ENCODE peak calls at places on chromosomes 1 and 21, in four cellular contexts. One of them, this sample, is unnamed. For H3K4me1, the result is how much of the 10 kb centered on the place peaks cover.

GRCh38 chr21:32611471-32611997 is 643 bp downstream of the CFAP298 start:
- DNase-seq in CD8-positive, alpha-beta T cell: no peak
- DNase-seq in prostate gland: peak
- DNase-seq in CD8-positive, alpha-beta memory T cell: peak
- DNase-seq in this sample: peak

GRCh38 chr1:179971563-179972496 is 17.2 kb downstream of the CEP350 start:
- DNase-seq in prostate gland: no peak
- DNase-seq in CD8-positive, alpha-beta memory T cell: no peak
- DNase-seq in CD8-positive, alpha-beta T cell: no peak
- DNase-seq in this sample: no peak

GRCh38 chr1:52400131-52400530 is 4.1 kb downstream of the ORC1 start:
- DNase-seq in CD8-positive, alpha-beta memory T cell: no peak
- DNase-seq in prostate gland: no peak
- DNase-seq in CD8-positive, alpha-beta T cell: no peak
- DNase-seq in this sample: no peak

GRCh38 chr1:32647308-32648134 is 2.8 kb downstream of the ZBTB8OS start:
- DNase-seq in prostate gland: no peak
- DNase-seq in CD8-positive, alpha-beta memory T cell: no peak
- DNase-seq in CD8-positive, alpha-beta T cell: no peak
- DNase-seq in this sample: no peak

GRCh38 chr1:199243423-199244061 is 604.7 kb downstream of the PTPRC start:
- DNase-seq in prostate gland: no peak
- DNase-seq in CD8-positive, alpha-beta T cell: peak
- DNase-seq in CD8-positive, alpha-beta memory T cell: peak
- DNase-seq in this sample: peak

GRCh38 chr1:76374111-76374510 is 299.6 kb downstream of the ST6GALNAC3 start:
- DNase-seq in CD8-positive, alpha-beta memory T cell: no peak
- DNase-seq in prostate gland: no peak
- DNase-seq in CD8-positive, alpha-beta T cell: no peak
- DNase-seq in this sample: no peak

GRCh38 chr1:24695202-24695974 is 49.9 kb upstream of the CLIC4 start:
- DNase-seq in CD8-positive, alpha-beta memory T cell: no peak
- DNase-seq in CD8-positive, alpha-beta T cell: no peak
- DNase-seq in prostate gland: no peak
- DNase-seq in this sample: no peak

GRCh38 chr1:235907187-235907896 is 40.6 kb upstream of the LYST start:
- DNase-seq in CD8-positive, alpha-beta T cell: no peak
- DNase-seq in prostate gland: no peak
- DNase-seq in CD8-positive, alpha-beta memory T cell: no peak
- DNase-seq in this sample: no peak

GRCh38 chr1:171251042-171251740 is 2.9 kb downstream of the FMO1 start:
- DNase-seq in CD8-positive, alpha-beta T cell: no peak
- DNase-seq in prostate gland: peak
- DNase-seq in CD8-positive, alpha-beta memory T cell: no peak
- DNase-seq in this sample: peak

GRCh38 chr1:109501644-109502367 is 7.7 kb downstream of the AMIGO1 start:
- DNase-seq in CD8-positive, alpha-beta memory T cell: no peak
- DNase-seq in prostate gland: no peak
- DNase-seq in CD8-positive, alpha-beta T cell: no peak
- DNase-seq in this sample: no peak

GRCh38 chr21:15754640-15755039 is 24.9 kb downstream of the USP25 start:
- DNase-seq in CD8-positive, alpha-beta T cell: no peak
- DNase-seq in prostate gland: no peak
- DNase-seq in CD8-positive, alpha-beta memory T cell: no peak
- DNase-seq in this sample: no peak

GRCh38 chr1:30512253-30512921 is 211.0 kb downstream of the MATN1 start:
- DNase-seq in CD8-positive, alpha-beta T cell: no peak
- DNase-seq in prostate gland: no peak
- DNase-seq in CD8-positive, alpha-beta memory T cell: no peak
- DNase-seq in this sample: no peak

GRCh38 chr21:33403128-33403785 is at the start of gene IFNGR2:
- DNase-seq in CD8-positive, alpha-beta T cell: peak
- DNase-seq in CD8-positive, alpha-beta memory T cell: no peak
- DNase-seq in prostate gland: no peak
- DNase-seq in this sample: peak

GRCh38 chr1:235579891-235580290 is 69.7 kb downstream of the GNG4 start:
- DNase-seq in CD8-positive, alpha-beta memory T cell: no peak
- DNase-seq in CD8-positive, alpha-beta T cell: no peak
- DNase-seq in prostate gland: no peak
- DNase-seq in this sample: no peak

GRCh38 chr1:175197536-175197935 is 5.0 kb upstream of the KIAA0040 start:
- DNase-seq in prostate gland: peak
- DNase-seq in CD8-positive, alpha-beta memory T cell: no peak
- DNase-seq in CD8-positive, alpha-beta T cell: no peak
- DNase-seq in this sample: peak

GRCh38 chr1:33319949-33320618 is 814 bp downstream of the A3GALT2 start:
- DNase-seq in CD8-positive, alpha-beta T cell: no peak
- DNase-seq in prostate gland: no peak
- DNase-seq in CD8-positive, alpha-beta memory T cell: no peak
- DNase-seq in this sample: no peak

GRCh38 chr1:244150071-244150470 is 99.0 kb downstream of the ZBTB18 start:
- DNase-seq in CD8-positive, alpha-beta T cell: no peak
- DNase-seq in CD8-positive, alpha-beta memory T cell: no peak
- DNase-seq in prostate gland: no peak
- DNase-seq in this sample: no peak

GRCh38 chr1:26016944-26017545 is 4.5 kb upstream of the EXTL1 start:
- DNase-seq in CD8-positive, alpha-beta T cell: peak
- DNase-seq in CD8-positive, alpha-beta memory T cell: no peak
- DNase-seq in prostate gland: no peak
- DNase-seq in this sample: no peak

GRCh38 chr1:226498690-226499008 is 49.9 kb upstream of the STUM start:
- DNase-seq in CD8-positive, alpha-beta memory T cell: no peak
- DNase-seq in prostate gland: no peak
- DNase-seq in CD8-positive, alpha-beta T cell: no peak
- DNase-seq in this sample: no peak

GRCh38 chr21:41426656-41427311 is 745 bp downstream of the MX1 start:
- DNase-seq in prostate gland: no peak
- DNase-seq in CD8-positive, alpha-beta T cell: no peak
- DNase-seq in CD8-positive, alpha-beta memory T cell: no peak
- DNase-seq in this sample: no peak

GRCh38 chr1:30173560-30173959 is 549.8 kb downstream of the MATN1 start:
- DNase-seq in CD8-positive, alpha-beta T cell: no peak
- DNase-seq in prostate gland: no peak
- DNase-seq in CD8-positive, alpha-beta memory T cell: no peak
- DNase-seq in this sample: no peak

GRCh38 chr21:14306143-14306907 is 76.6 kb downstream of the HSPA13 start:
- DNase-seq in CD8-positive, alpha-beta T cell: no peak
- DNase-seq in prostate gland: no peak
- DNase-seq in CD8-positive, alpha-beta memory T cell: no peak
- DNase-seq in this sample: no peak

GRCh38 chr1:77538956-77539509 is 143.4 kb downstream of the ZZZ3 start:
- DNase-seq in CD8-positive, alpha-beta memory T cell: no peak
- DNase-seq in CD8-positive, alpha-beta T cell: no peak
- DNase-seq in prostate gland: no peak
- DNase-seq in this sample: no peak

GRCh38 chr1:75310067-75310466 is 175.9 kb downstream of the LHX8 start:
- DNase-seq in prostate gland: no peak
- DNase-seq in CD8-positive, alpha-beta memory T cell: no peak
- DNase-seq in CD8-positive, alpha-beta T cell: no peak
- DNase-seq in this sample: no peak

GRCh38 chr1:941588-942383 is 17.3 kb downstream of the NOC2L start:
- DNase-seq in CD8-positive, alpha-beta memory T cell: no peak
- DNase-seq in prostate gland: no peak
- DNase-seq in CD8-positive, alpha-beta T cell: no peak
- DNase-seq in this sample: no peak

GRCh38 chr1:156627313-156627880 is 8.2 kb downstream of the HAPLN2 start:
- DNase-seq in CD8-positive, alpha-beta T cell: no peak
- DNase-seq in CD8-positive, alpha-beta memory T cell: no peak
- DNase-seq in prostate gland: no peak
- DNase-seq in this sample: peak

GRCh38 chr1:180631197-180631765 is 541 bp upstream of the XPR1 start:
- DNase-seq in CD8-positive, alpha-beta memory T cell: no peak
- DNase-seq in prostate gland: no peak
- DNase-seq in CD8-positive, alpha-beta T cell: no peak
- DNase-seq in this sample: no peak

GRCh38 chr1:6220236-6220635 is 14.3 kb downstream of the RNF207 start:
- DNase-seq in prostate gland: no peak
- DNase-seq in CD8-positive, alpha-beta T cell: no peak
- DNase-seq in CD8-positive, alpha-beta memory T cell: no peak
- DNase-seq in this sample: no peak

GRCh38 chr1:248825136-248825535 is 579 bp downstream of the SH3BP5L start:
- DNase-seq in CD8-positive, alpha-beta T cell: no peak
- DNase-seq in CD8-positive, alpha-beta memory T cell: no peak
- DNase-seq in prostate gland: no peak
- DNase-seq in this sample: no peak

GRCh38 chr1:111988743-111989453 is 570 bp downstream of the KCND3 start:
- DNase-seq in CD8-positive, alpha-beta memory T cell: no peak
- DNase-seq in CD8-positive, alpha-beta T cell: no peak
- DNase-seq in prostate gland: peak
- DNase-seq in this sample: no peak

GRCh38 chr1:228031276-228031995 is 24.6 kb downstream of the WNT3A start:
- DNase-seq in prostate gland: no peak
- DNase-seq in CD8-positive, alpha-beta T cell: no peak
- DNase-seq in CD8-positive, alpha-beta memory T cell: no peak
- DNase-seq in this sample: no peak

GRCh38 chr1:25642710-25643109 is 26.1 kb downstream of the MAN1C1 start:
- DNase-seq in prostate gland: no peak
- DNase-seq in CD8-positive, alpha-beta T cell: peak
- DNase-seq in CD8-positive, alpha-beta memory T cell: peak
- DNase-seq in this sample: peak

GRCh38 chr1:208604295-208604694 is 360.1 kb upstream of the PLXNA2 start:
- DNase-seq in CD8-positive, alpha-beta memory T cell: no peak
- DNase-seq in prostate gland: no peak
- DNase-seq in CD8-positive, alpha-beta T cell: no peak
- DNase-seq in this sample: peak

GRCh38 chr1:76901158-76901767 is 34.0 kb downstream of the ST6GALNAC5 start:
- DNase-seq in CD8-positive, alpha-beta memory T cell: no peak
- DNase-seq in prostate gland: peak
- DNase-seq in CD8-positive, alpha-beta T cell: peak
- DNase-seq in this sample: no peak

GRCh38 chr21:35559128-35559831 is 501.0 kb downstream of the SETD4 start:
- DNase-seq in CD8-positive, alpha-beta T cell: no peak
- DNase-seq in CD8-positive, alpha-beta memory T cell: no peak
- DNase-seq in prostate gland: no peak
- DNase-seq in this sample: no peak

GRCh38 chr1:245797592-245798366 is 643.0 kb downstream of the KIF26B start:
- DNase-seq in CD8-positive, alpha-beta memory T cell: no peak
- DNase-seq in prostate gland: no peak
- DNase-seq in CD8-positive, alpha-beta T cell: no peak
- DNase-seq in this sample: no peak

GRCh38 chr1:164780111-164780510 is 221.1 kb downstream of the PBX1 start:
- DNase-seq in CD8-positive, alpha-beta T cell: no peak
- DNase-seq in prostate gland: no peak
- DNase-seq in CD8-positive, alpha-beta memory T cell: no peak
- DNase-seq in this sample: no peak

GRCh38 chr1:164780863-164781262 is 221.9 kb downstream of the PBX1 start:
- DNase-seq in CD8-positive, alpha-beta memory T cell: no peak
- DNase-seq in CD8-positive, alpha-beta T cell: no peak
- DNase-seq in prostate gland: no peak
- DNase-seq in this sample: no peak

GRCh38 chr1:164777518-164777917 is 218.5 kb downstream of the PBX1 start:
- DNase-seq in CD8-positive, alpha-beta T cell: no peak
- DNase-seq in CD8-positive, alpha-beta memory T cell: no peak
- DNase-seq in prostate gland: no peak
- DNase-seq in this sample: no peak

GRCh38 chr1:164781980-164782379 is 223.0 kb downstream of the PBX1 start:
- DNase-seq in prostate gland: no peak
- DNase-seq in CD8-positive, alpha-beta memory T cell: no peak
- DNase-seq in CD8-positive, alpha-beta T cell: no peak
- DNase-seq in this sample: no peak

GRCh38 chr1:164779376-164779775 is 220.4 kb downstream of the PBX1 start:
- DNase-seq in prostate gland: no peak
- DNase-seq in CD8-positive, alpha-beta memory T cell: no peak
- DNase-seq in CD8-positive, alpha-beta T cell: no peak
- DNase-seq in this sample: no peak
- H3K4me1 ChIP-seq in prostate gland: under half
- H3K4me1 ChIP-seq in CD8-positive, alpha-beta memory T cell: under half
- H3K4me1 ChIP-seq in CD8-positive, alpha-beta T cell: under half
- H3K4me1 ChIP-seq in this sample: under half

GRCh38 chr1:54270543-54270942 is 70.6 kb downstream of the MRPL37 start:
- DNase-seq in CD8-positive, alpha-beta T cell: no peak
- DNase-seq in CD8-positive, alpha-beta memory T cell: no peak
- DNase-seq in prostate gland: no peak
- DNase-seq in this sample: no peak
- H3K4me1 ChIP-seq in CD8-positive, alpha-beta T cell: under half
- H3K4me1 ChIP-seq in CD8-positive, alpha-beta memory T cell: under half
- H3K4me1 ChIP-seq in prostate gland: under half
- H3K4me1 ChIP-seq in this sample: under half

GRCh38 chr1:223729906-223730305 is 17.6 kb downstream of the CAPN2 start:
- DNase-seq in CD8-positive, alpha-beta memory T cell: no peak
- DNase-seq in prostate gland: no peak
- DNase-seq in CD8-positive, alpha-beta T cell: no peak
- DNase-seq in this sample: no peak
- H3K4me1 ChIP-seq in CD8-positive, alpha-beta memory T cell: under half
- H3K4me1 ChIP-seq in prostate gland: under half
- H3K4me1 ChIP-seq in CD8-positive, alpha-beta T cell: under half
- H3K4me1 ChIP-seq in this sample: under half

GRCh38 chr1:15212989-15213291 is 34.1 kb upstream of the FHAD1 start:
- DNase-seq in CD8-positive, alpha-beta T cell: no peak
- DNase-seq in CD8-positive, alpha-beta memory T cell: no peak
- DNase-seq in prostate gland: no peak
- DNase-seq in this sample: no peak

GRCh38 chr1:15211424-15211823 is 35.6 kb upstream of the FHAD1 start:
- DNase-seq in CD8-positive, alpha-beta T cell: no peak
- DNase-seq in prostate gland: no peak
- DNase-seq in CD8-positive, alpha-beta memory T cell: no peak
- DNase-seq in this sample: no peak

GRCh38 chr1:15210651-15211390 is 36.2 kb upstream of the FHAD1 start:
- DNase-seq in CD8-positive, alpha-beta memory T cell: no peak
- DNase-seq in CD8-positive, alpha-beta T cell: no peak
- DNase-seq in prostate gland: no peak
- DNase-seq in this sample: no peak

GRCh38 chr1:15213333-15213732 is 33.7 kb upstream of the FHAD1 start:
- DNase-seq in CD8-positive, alpha-beta memory T cell: no peak
- DNase-seq in CD8-positive, alpha-beta T cell: no peak
- DNase-seq in prostate gland: no peak
- DNase-seq in this sample: no peak

DNA sequence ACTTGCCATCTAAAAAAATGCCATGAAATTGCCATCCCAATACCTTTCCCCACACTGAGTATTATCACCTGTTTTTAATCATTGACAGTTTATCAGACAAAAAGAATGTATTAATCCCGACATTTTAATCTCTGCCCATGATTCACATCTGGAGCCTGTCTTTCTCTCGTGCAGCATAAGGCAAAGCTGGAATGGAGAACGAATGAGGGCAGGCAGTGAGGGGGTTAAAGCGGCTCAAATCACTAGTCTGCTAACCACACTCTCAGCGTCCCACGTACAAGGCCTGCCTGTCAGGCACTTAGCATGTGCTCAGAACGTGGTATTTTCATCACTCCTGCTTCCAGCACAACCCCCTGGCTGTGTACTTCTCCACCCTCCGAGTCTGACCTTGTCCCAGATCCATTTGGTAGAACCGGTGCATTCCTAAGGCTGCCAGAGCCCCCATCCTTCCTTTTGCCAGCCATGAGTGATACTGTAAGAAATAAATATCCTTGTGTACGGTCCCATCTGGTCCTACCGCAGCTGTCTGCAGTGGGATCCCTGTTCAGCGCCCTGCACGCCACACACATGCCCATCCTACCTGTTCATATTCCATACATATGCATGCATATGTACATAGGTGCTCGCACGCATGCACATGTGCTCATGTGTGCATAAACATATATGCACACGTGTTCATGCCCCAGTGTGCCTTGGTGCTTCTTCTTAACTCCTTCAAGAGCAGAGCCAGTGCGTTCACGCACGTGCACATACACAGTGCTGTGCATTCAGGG is 34.6 kb upstream of the FHAD1 start:
- DNase-seq in prostate gland: no peak
- DNase-seq in CD8-positive, alpha-beta T cell: no peak
- DNase-seq in CD8-positive, alpha-beta memory T cell: no peak
- DNase-seq in this sample: no peak
- H3K4me1 ChIP-seq in prostate gland: under half
- H3K4me1 ChIP-seq in CD8-positive, alpha-beta T cell: under half
- H3K4me1 ChIP-seq in CD8-positive, alpha-beta memory T cell: under half
- H3K4me1 ChIP-seq in this sample: under half

This sample was measured in CD4-positive, CD25-positive, alpha-beta regulatory T cell.